ENCODE peak calls at places on chromosomes 11 and 22, in five cellular contexts. C, J, D, Z and M are unnamed samples.

GRCh38 chr11:17498475-17498874 is 21.8 kb upstream of the ABCC8 start:
- DNase-seq in C (no peak), J (no peak), D (no peak), Z (no peak), M (no peak)

GRCh38 chr22:42887523-42888507 is 30.7 kb upstream of the ARFGAP3 start:
- DNase-seq in C (no peak), J (no peak), D (no peak), Z (no peak), M (no peak)

GRCh38 chr11:17263803-17264202 is 12.7 kb upstream of the NUCB2 start:
- DNase-seq in C (no peak), J (peak), D (no peak), Z (peak), M (no peak)

GRCh38 chr11:20363500-20364411 is at the start of gene HTATIP2:
- DNase-seq in C (peak), J (peak), D (no peak), Z (no peak), M (no peak)

GRCh38 chr11:128195057-128195751 is 392.2 kb downstream of the ETS1 start:
- DNase-seq in C (no peak), J (no peak), D (no peak), Z (peak), M (no peak)

GRCh38 chr11:133893381-133893780 is 48.1 kb upstream of the SPATA19 start:
- DNase-seq in C (no peak), J (no peak), D (no peak), Z (no peak), M (no peak)

GRCh38 chr11:17476317-17477083 is at the start of gene ABCC8:
- DNase-seq in C (no peak), J (no peak), D (no peak), Z (no peak), M (no peak)

GRCh38 chr22:47059076-47059475 is 296.6 kb downstream of the TBC1D22A start:
- DNase-seq in C (peak), J (no peak), D (no peak), Z (no peak), M (no peak)

GRCh38 chr11:124801636-124802312 is 1.6 kb upstream of the MSANTD2 start:
- DNase-seq in C (no peak), J (no peak), D (no peak), Z (peak), M (no peak)

GRCh38 chr22:32602154-32602553 is 127.5 kb downstream of the FBXO7 start:
- DNase-seq in C (no peak), J (no peak), D (no peak), Z (no peak), M (no peak)

GRCh38 chr11:19392321-19392720 is 151.6 kb upstream of the E2F8 start:
- DNase-seq in C (no peak), J (no peak), D (no peak), Z (peak), M (no peak)

GRCh38 chr11:130801287-130802146 is 114.8 kb downstream of the SNX19 start:
- DNase-seq in C (no peak), J (peak), D (peak), Z (peak), M (peak)

GRCh38 chr22:25702046-25702445 is 39.9 kb upstream of the MYO18B start:
- DNase-seq in C (no peak), J (peak), D (peak), Z (peak), M (no peak)

GRCh38 chr11:2270322-2271076 is at the start of gene ASCL2:
- DNase-seq in C (no peak), J (no peak), D (no peak), Z (no peak), M (no peak)

GRCh38 chr11:79076526-79077115 is 364.2 kb downstream of the TENM4 start:
- DNase-seq in C (peak), J (no peak), D (no peak), Z (peak), M (no peak)

GRCh38 chr11:12397953-12398352 is 20.6 kb downstream of the PARVA start:
- DNase-seq in C (no peak), J (peak), D (peak), Z (peak), M (peak)

GRCh38 chr22:35051791-35052190 is 14.2 kb upstream of the ISX start:
- DNase-seq in C (no peak), J (no peak), D (no peak), Z (no peak), M (no peak)

GRCh38 chr11:1959786-1960185 is 12.7 kb downstream of the MRPL23 start:
- DNase-seq in C (peak), J (no peak), D (no peak), Z (no peak), M (no peak)

GRCh38 chr11:1197886-1198765 is 24.7 kb upstream of the MUC5B start:
- DNase-seq in C (peak), J (no peak), D (no peak), Z (no peak), M (no peak)

GRCh38 chr11:24496371-24496727 is 504 bp upstream of the LUZP2 start:
- DNase-seq in C (no peak), J (peak), D (no peak), Z (no peak), M (no peak)

GRCh38 chr22:41204992-41205900 is at the start of gene L3MBTL2:
- DNase-seq in C (peak), J (peak), D (peak), Z (peak), M (peak)

GRCh38 chr11:83641511-83641910 is 355.3 kb upstream of the CCDC90B start:
- DNase-seq in C (no peak), J (no peak), D (peak), Z (peak), M (peak)

GRCh38 chr22:48647051-48647450 is 1180.6 kb downstream of the BRD1 start:
- DNase-seq in C (no peak), J (no peak), D (no peak), Z (no peak), M (no peak)

GRCh38 chr11:86459682-86460460 is 85.2 kb downstream of the CCDC81 start:
- DNase-seq in C (peak), J (peak), D (peak), Z (peak), M (peak)

GRCh38 chr11:84383571-84383970 is 1097.4 kb upstream of the CCDC90B start:
- DNase-seq in C (no peak), J (peak), D (no peak), Z (peak), M (no peak)

GRCh38 chr11:125588505-125588904 is 4.1 kb upstream of the STT3A start:
- DNase-seq in C (no peak), J (peak), D (no peak), Z (no peak), M (no peak)

DNA sequence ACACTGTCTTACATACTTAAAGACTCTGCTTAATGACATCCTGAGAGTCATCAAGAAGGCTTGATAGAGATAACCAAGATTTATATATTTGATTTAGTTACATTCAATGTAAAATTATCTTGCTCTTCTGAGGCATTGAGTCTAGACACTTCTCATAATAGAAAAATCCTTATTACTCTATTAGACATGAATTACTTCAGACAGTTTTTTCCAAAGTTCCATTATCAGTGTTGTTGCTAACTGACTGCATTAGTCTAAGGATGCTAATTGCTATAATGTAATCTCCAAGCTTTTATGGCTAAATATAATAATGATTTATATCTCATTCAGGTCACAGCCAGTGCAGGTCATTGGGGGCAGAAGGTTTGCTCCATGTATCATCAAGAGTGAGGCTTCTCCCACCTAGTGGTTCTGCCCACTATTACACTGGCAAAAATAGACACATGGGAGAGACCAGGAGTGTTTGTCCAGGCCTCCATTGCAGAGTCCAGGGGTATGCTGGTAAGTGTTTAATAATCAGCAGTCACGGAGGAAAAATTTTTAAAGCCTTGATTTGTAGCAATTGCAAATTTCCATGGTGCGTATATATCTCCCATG is 377.2 kb upstream of the DDI1 start:
- DNase-seq in C (no peak), J (no peak), D (no peak), Z (peak), M (no peak)
- TF ChIP-seq CTCF in C (no peak), J (peak), D (peak), Z (peak), M (peak)

GRCh38 chr22:43925433-43926348 is 2.1 kb downstream of the PNPLA3 start:
- DNase-seq in C (peak), J (no peak), D (no peak), Z (no peak), M (no peak)
- H3K4me3 ChIP-seq in C (peak), J (peak), D (peak), Z (peak), M (no peak)

DNA sequence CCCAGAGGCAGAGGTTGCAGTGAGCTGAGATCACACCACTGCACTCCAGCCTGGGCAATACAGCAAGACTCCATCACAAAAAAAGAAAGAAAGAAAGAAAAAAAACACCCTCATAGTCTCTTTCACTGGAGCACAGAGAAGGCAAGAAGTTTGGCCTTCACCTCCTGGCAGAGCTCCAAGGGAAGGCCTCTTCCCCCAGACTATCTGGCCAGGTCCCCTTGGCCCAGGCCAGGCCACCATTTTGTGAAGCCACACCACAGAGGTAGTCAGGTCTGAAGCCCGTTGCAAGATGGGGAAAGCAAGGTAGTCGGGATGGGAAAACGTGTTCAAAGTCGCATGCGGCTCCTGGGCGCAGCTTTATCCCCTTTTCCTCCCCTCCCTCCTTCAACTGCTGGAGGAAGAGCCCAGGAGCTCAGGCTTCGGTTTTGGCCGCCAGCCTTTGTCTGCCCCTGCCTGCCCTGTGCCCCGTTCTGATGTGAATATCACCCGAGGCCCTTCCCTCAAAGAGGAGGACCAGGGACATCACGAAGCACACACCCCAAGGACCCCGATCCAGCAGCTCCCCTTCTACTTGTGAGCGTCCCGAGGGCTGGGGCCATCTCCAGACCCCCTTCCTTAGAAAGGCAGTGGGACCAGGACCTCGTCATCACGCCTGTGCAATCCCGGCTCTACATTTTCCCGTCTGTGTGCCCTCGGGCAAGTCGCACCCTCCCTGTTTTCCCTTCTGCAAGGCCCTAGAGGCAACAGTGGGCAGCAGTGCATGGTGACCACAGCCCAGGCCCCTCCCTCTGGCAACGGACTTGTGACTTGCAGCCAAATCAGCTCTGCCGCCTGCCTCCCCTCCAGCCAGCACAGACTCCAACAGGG is 17.7 kb downstream of the CABP7 start:
- DNase-seq in C (no peak), J (no peak), D (no peak), Z (no peak), M (no peak)
- TF ChIP-seq CTCF in C (no peak), J (no peak), D (no peak), Z (no peak), M (no peak)

DNA sequence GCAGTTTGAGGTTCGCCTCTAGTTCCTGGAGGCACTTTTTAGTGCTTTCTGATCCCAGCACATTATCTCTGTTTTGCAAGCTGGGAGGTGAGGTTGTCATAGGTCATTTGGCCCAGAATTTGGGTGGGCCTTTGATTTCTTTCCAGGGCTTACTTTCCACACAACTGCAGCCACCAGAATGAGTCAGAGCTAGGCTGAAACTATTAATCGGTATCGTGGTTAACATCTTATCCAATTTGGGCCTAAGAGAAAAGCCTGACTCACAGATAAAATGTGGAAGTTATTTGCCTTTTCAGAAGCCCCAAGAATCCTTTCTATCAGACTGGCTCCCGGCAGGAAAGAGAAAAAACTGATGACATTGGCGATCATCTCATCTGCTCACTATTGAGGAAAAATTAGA is 166.4 kb downstream of the KIRREL3 start:
- DNase-seq in C (no peak), J (peak), D (peak), Z (peak), M (peak)
- H3K4me3 ChIP-seq in C (no peak), J (no peak), D (no peak), Z (no peak), M (no peak)

DNA sequence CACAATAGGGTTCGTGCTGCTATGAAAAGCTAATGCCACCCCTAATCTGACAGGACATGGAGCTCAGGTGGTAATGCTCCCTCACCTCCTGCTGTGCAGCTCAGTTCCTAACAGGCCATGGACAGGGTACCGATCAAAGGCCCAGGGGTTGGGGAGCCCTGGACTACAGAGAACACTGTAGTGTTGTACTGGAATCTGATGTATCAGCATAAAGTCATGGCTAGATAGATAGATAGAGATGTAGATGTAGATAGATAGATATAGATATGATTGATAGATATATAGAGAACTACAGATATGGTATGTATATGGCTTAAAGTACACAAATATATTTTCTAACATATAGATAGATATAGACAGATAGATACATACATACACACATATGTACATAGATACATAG is 112.3 kb upstream of the MPPED2 start:
- DNase-seq in C (no peak), J (no peak), D (no peak), Z (no peak), M (no peak)
- TF ChIP-seq CTCF in C (no peak), J (no peak), D (no peak), Z (no peak), M (no peak)

GRCh38 chr11:67370351-67371076 is 2.9 kb downstream of the CLCF1 start:
- DNase-seq in C (no peak), J (no peak), D (no peak), Z (no peak), M (no peak)
- H3K4me3 ChIP-seq in C (no peak), J (peak), D (peak), Z (peak), M (peak)